ENCODE peak calls at places on chromosomes 3 and 15, in five cellular contexts. E is mammary epithelial cell; A is choroid plexus epithelial cell; U is CD8-positive, alpha-beta memory T cell; X is GM23248. Y is an unnamed sample.
A peak's percentile ranks its signal among the peaks of the same experiment; 100 is the strongest.

GRCh38 chr3:119918992-119919933 is 137.4 kb downstream of the NR1I2 start:
- DNase-seq in E (no peak), A (no peak), U (no peak), X (peak; percentile 8), Y (no peak)

GRCh38 chr3:3154879-3155610 is 24.4 kb downstream of the CRBN start:
- DNase-seq in E (peak; percentile 3), A (no peak), U (no peak), X (no peak), Y (no peak)

GRCh38 chr3:38649500-38650247 is at the start of gene SCN5A:
- DNase-seq in E (no peak), A (no peak), U (peak; percentile 48), X (peak; percentile 36), Y (no peak)

GRCh38 chr15:90823455-90823974 is 44.9 kb upstream of the FURIN start:
- DNase-seq in E (no peak), A (no peak), U (no peak), X (no peak), Y (no peak)

GRCh38 chr3:16311960-16312451 is 47.0 kb downstream of the OXNAD1 start:
- DNase-seq in E (peak; percentile 88), A (peak; percentile 65), U (peak; percentile 79), X (peak; percentile 89), Y (no peak)

GRCh38 chr15:70059476-70060213 is 38.1 kb downstream of the TLE3 start:
- DNase-seq in E (no peak), A (no peak), U (no peak), X (no peak), Y (no peak)

GRCh38 chr15:62389887-62390792 is 225.1 kb upstream of the C2CD4B start:
- DNase-seq in E (peak; percentile 69), A (peak; percentile 79), U (peak; percentile 33), X (peak; percentile 93), Y (peak; percentile 60)

GRCh38 chr3:120418866-120419490 is 31.8 kb downstream of the FSTL1 start:
- DNase-seq in E (peak; percentile 54), A (peak; percentile 63), U (peak; percentile 2), X (peak; percentile 54), Y (peak; percentile 52)

GRCh38 chr15:39770748-39771689 is 11.6 kb downstream of the FSIP1 start:
- DNase-seq in E (peak; percentile 30), A (peak; percentile 78), U (no peak), X (peak; percentile 93), Y (no peak)

GRCh38 chr3:133843634-133844033 is 38.0 kb downstream of the SRPRB start:
- DNase-seq in E (no peak), A (peak; percentile 89), U (no peak), X (peak; percentile 34), Y (no peak)

GRCh38 chr3:141457624-141458236 is 29.1 kb upstream of the RASA2 start:
- DNase-seq in E (no peak), A (no peak), U (no peak), X (peak; percentile 52), Y (no peak)

GRCh38 chr3:132317229-132317948 is at the start of gene ACP3:
- DNase-seq in E (peak; percentile 76), A (peak; percentile 93), U (no peak), X (peak; percentile 77), Y (peak; percentile 70)
- H3K4me3 ChIP-seq in E (no peak within 1 kb of the TSS), A (peak within 1 kb of the TSS; percentile 40), U (no peak within 1 kb of the TSS), X (peak within 1 kb of the TSS; percentile 54), Y (no peak within 1 kb of the TSS)

GRCh38 chr3:193507566-193507965 is 47.1 kb downstream of the ATP13A4 start:
- DNase-seq in E (no peak), A (no peak), U (no peak), X (no peak), Y (no peak)
- H3K4me3 ChIP-seq in E (no peak overlapping the region), A (no peak overlapping the region), U (no peak overlapping the region), X (no peak overlapping the region), Y (no peak overlapping the region)

DNA sequence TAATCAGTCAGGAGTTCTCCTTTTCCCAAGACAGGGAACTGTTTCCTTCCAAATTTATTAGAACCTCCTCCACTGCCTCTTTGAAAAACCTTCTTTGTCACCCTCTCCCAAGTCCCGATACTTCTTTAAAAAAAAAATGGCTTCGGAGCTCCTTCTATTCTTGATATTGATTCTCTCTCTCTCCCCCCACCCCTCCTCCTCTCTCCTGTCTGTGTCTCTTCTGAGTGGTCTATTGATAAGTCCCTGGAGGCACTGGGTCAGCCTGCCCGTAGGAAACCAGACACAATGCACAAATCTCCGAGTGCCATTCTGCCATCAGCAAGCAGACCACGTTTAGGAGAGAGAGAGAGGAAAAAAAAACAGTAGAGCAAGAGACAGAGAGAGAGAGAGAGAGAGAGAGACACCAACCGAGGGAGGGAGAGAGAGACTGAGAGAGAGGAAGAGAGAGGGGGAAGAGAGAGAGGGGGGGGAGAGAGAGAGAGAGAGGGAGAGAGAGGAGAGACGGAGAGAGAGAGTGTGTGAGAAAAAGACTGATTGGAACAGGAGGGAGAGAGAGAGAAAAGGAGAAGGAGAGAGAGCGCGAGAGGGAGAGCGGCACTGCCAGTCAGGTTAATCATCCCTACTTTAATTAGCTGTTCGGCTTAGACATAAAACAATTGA is 160.9 kb downstream of the TIGIT start:
- DNase-seq in E (peak; percentile 49), A (no peak), U (peak; percentile 5), X (peak; percentile 37), Y (no peak)
- H3K4me3 ChIP-seq in E (peak overlapping the region; percentile 37), A (peak overlapping the region; percentile 51), U (peak overlapping the region; percentile 19), X (peak overlapping the region; percentile 76), Y (peak overlapping the region; percentile 26)

DNA sequence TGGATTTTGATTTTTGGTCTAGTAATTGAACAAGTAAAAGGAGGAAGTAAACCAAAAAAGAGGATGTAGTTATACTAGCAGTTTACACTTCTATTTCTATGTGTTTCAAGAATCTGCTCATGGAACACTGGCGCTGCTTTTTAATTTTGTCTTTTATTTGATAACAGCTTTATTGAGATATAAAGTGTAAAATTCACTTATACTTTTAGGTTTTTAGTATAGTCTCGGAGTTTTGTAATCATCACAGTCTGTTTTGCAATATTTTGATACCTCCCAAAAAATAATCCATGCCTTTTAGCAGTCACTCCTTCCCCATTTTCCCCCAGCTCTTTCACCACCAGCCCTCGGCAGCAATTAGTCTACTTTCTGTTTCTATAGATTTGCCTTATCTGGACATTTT is 18.0 kb downstream of the UBE2E2 start:
- DNase-seq in E (no peak), A (no peak), U (no peak), X (no peak), Y (no peak)
- H3K4me3 ChIP-seq in E (no peak overlapping the region), A (no peak overlapping the region), U (no peak overlapping the region), X (no peak overlapping the region), Y (no peak overlapping the region)

GRCh38 chr15:76585573-76585892 is 249.0 kb downstream of the ISL2 start:
- DNase-seq in E (no peak), A (no peak), U (no peak), X (no peak), Y (no peak)
- H3K4me3 ChIP-seq in E (no peak overlapping the region), A (no peak overlapping the region), U (no peak overlapping the region), X (no peak overlapping the region), Y (no peak overlapping the region)

GRCh38 chr3:112767177-112767576 is 79.5 kb downstream of the CD200R1L start:
- DNase-seq in E (no peak), A (peak; percentile 43), U (no peak), X (no peak), Y (no peak)
- H3K4me3 ChIP-seq in E (no peak overlapping the region), A (no peak overlapping the region), U (no peak overlapping the region), X (no peak overlapping the region), Y (no peak overlapping the region)

DNA sequence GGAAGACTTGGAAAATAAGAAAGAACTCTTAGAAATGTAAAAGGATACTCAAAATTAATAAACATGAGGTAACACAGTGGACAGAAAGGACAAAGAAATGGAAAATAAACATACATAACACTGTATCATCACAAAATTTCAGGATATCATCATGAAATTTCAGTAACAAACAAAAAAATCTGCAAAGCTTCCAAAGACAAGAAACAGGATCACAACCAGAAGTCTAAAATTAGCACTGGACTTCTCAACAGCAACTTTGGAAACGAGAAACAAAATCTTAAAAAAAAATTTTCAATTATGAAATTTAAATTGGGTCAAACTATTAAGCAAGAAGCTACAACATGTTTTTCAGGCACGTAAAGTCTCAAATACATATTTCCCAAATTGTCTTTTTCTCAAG is 238.8 kb downstream of the STAG1 start:
- DNase-seq in E (no peak), A (no peak), U (no peak), X (no peak), Y (no peak)
- H3K4me3 ChIP-seq in E (no peak overlapping the region), A (no peak overlapping the region), U (no peak overlapping the region), X (no peak overlapping the region), Y (no peak overlapping the region)